ENCODE peak calls at places on chromosome 6, in seven cellular contexts. D is choroid plexus epithelial cell, T is heart right ventricle, A is mammary epithelial cell, Q is bronchial epithelial cell, L is A549, F is esophagus squamous epithelium. H is an unnamed sample.

GRCh38 chr6:6557504-6557839 is 31.0 kb upstream of the LY86 start:
- DNase-seq in D (no peak), F (no peak), A (no peak), L (no peak), T (no peak), Q (no peak), H (no peak)

GRCh38 chr6:143276436-143276835 is 174.1 kb downstream of the ADAT2 start:
- DNase-seq in D (no peak), Q (no peak), F (no peak), T (no peak), A (no peak), L (no peak), H (no peak)

GRCh38 chr6:31474871-31475286 is 23.1 kb upstream of the MICB start:
- DNase-seq in T (no peak), A (no peak), Q (no peak), D (no peak), F (no peak), L (no peak), H (no peak)

GRCh38 chr6:79574636-79575035 is 37.4 kb upstream of the LCA5 start:
- DNase-seq in A (peak), F (no peak), T (no peak), L (peak), D (peak), Q (peak), H (peak)

GRCh38 chr6:150527100-150527499 is 72.6 kb upstream of the PLEKHG1 start:
- DNase-seq in D (no peak), A (peak), L (no peak), T (no peak), Q (peak), F (no peak), H (no peak)

GRCh38 chr6:6966127-6966526 is 141.6 kb upstream of the RREB1 start:
- DNase-seq in F (no peak), L (no peak), T (no peak), A (no peak), Q (peak), D (no peak), H (no peak)

GRCh38 chr6:64217721-64218603 is 582.4 kb downstream of the PHF3 start:
- DNase-seq in A (no peak), Q (peak), T (no peak), L (no peak), F (no peak), D (peak), H (peak)

GRCh38 chr6:16973545-16974386 is 128.1 kb upstream of the STMND1 start:
- DNase-seq in A (no peak), L (no peak), Q (no peak), T (no peak), F (no peak), D (no peak), H (no peak)

GRCh38 chr6:159043986-159044385 is 805 bp downstream of the TAGAP start:
- DNase-seq in L (no peak), A (no peak), D (no peak), Q (no peak), F (no peak), T (no peak), H (no peak)

DNA sequence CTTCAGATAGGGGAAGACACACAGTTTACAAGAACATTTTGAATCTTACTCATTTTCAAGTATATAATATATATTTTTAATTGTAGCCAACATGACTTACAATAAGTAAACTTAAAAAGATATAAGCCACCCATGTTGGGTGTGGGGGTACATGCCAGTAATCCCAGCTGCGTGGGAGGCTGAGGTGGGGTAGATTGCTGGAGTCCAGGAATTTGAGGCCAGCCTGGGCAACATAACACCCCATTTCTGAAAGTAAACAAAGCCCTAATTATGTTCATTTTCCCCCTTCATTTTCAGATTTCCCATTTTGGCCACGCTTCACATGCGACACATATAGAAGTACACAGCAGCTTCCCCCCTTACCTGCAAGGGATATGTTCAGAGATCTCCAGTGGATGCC is 30.5 kb downstream of the SERPINB6 start:
- DNase-seq in L (no peak), A (no peak), T (no peak), F (no peak), D (no peak), Q (no peak), H (no peak)
- H3K4me3 ChIP-seq in L (no peak), A (no peak), T (no peak), F (no peak), D (no peak), Q (no peak), H (no peak)

DNA sequence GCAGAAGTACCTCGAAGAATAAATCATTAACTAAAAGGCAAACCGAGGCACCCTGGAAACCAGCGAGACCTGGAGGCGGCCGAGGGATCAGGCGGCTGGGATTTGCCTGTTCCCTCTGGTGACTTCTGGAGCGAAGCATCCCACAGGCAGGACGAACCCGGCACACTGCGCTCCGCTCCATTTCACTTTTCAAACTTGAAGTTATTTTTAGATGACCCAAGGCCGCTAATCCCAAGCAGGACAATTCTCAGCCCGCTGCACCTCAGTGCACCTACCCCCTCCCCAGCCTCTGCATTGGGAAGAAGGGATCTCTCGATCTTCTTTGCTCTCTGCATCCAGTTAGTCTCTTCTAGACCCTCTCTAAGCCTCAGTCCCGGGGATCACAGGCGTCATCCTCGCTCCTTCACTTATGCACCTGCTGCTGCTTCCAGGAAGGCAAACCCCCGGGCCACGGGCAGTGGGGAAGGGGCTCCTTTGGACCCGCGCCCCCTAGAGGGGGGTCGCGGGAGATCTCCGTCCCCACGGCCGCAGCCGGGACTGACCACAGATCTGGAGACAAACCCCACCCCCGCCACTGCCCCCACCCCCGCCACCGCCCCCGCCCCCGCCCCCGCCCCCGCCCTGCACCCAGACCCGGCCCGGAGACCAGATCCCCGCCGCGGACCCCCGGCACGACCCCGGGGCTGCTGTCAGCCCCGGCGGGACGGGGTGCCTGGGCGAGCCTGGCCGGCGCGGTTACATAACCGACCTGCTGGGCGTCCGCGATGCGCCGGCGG is 636 bp downstream of the RCAN2 start:
- DNase-seq in D (no peak), A (no peak), F (peak), T (peak), L (no peak), Q (no peak), H (no peak)
- TF ChIP-seq CTCF in D (peak), A (no peak), F (no peak), T (peak), L (no peak), Q (peak), H (peak)

GRCh38 chr6:111248789-111249188 is 161.5 kb downstream of the SLC16A10 start:
- DNase-seq in L (no peak), D (no peak), T (no peak), Q (no peak), F (no peak), A (no peak), H (no peak)
- H3K4me3 ChIP-seq in L (no peak), D (no peak), T (no peak), Q (no peak), F (no peak), A (no peak), H (no peak)

GRCh38 chr6:45377041-45377554 is 636 bp downstream of the SUPT3H start:
- DNase-seq in D (peak), L (peak), F (peak), A (peak), Q (peak), T (no peak), H (peak)
- TF ChIP-seq CTCF in D (no peak), L (no peak), F (no peak), A (no peak), Q (no peak), T (no peak), H (no peak)

GRCh38 chr6:129370268-129370916 is 339.6 kb downstream of the ARHGAP18 start:
- DNase-seq in T (peak), F (no peak), L (peak), D (peak), A (peak), Q (peak), H (peak)
- H3K4me3 ChIP-seq in T (no peak), F (no peak), L (no peak), D (peak), A (no peak), Q (no peak), H (no peak)